ENCODE peak calls at places on chromosomes 1 and 21, in six cellular contexts. T, R, O, W, I and Z are unnamed samples.

GRCh38 chr1:69103705-69104385 is 463.9 kb upstream of the LRRC7 start:
- DNase-seq in T (no peak), R (no peak), O (no peak), W (no peak), I (no peak), Z (no peak)

GRCh38 chr1:84433253-84434080 is 35.2 kb downstream of the DNASE2B start:
- DNase-seq in T (peak), R (no peak), O (peak), W (peak), I (peak), Z (peak)

GRCh38 chr21:44836666-44837471 is 19.0 kb upstream of the SUMO3 start:
- DNase-seq in T (no peak), R (no peak), O (no peak), W (no peak), I (no peak), Z (peak)

GRCh38 chr1:60960846-60961542 is 121.4 kb upstream of the NFIA start:
- DNase-seq in T (no peak), R (no peak), O (no peak), W (no peak), I (no peak), Z (peak)

GRCh38 chr21:31180256-31181088 is 142.2 kb upstream of the KRTAP19-8 start:
- DNase-seq in T (no peak), R (no peak), O (peak), W (no peak), I (peak), Z (peak)

GRCh38 chr1:29398431-29398830 is 162.1 kb downstream of the PTPRU start:
- DNase-seq in T (no peak), R (no peak), O (no peak), W (no peak), I (no peak), Z (no peak)

GRCh38 chr1:155029513-155030242 is 3.9 kb downstream of the DCST2 start:
- DNase-seq in T (no peak), R (no peak), O (no peak), W (no peak), I (no peak), Z (no peak)

GRCh38 chr1:175000697-175001187 is 995 bp downstream of the CACYBP start:
- DNase-seq in T (no peak), R (no peak), O (no peak), W (no peak), I (no peak), Z (peak)

GRCh38 chr1:185632659-185633428 is 101.3 kb upstream of the HMCN1 start:
- DNase-seq in T (no peak), R (no peak), O (peak), W (no peak), I (no peak), Z (no peak)

GRCh38 chr1:1996207-1996651 is 7.4 kb downstream of the CFAP74 start:
- DNase-seq in T (no peak), R (no peak), O (peak), W (no peak), I (no peak), Z (no peak)

GRCh38 chr1:232376632-232377493 is 253.1 kb downstream of the SIPA1L2 start:
- DNase-seq in T (no peak), R (no peak), O (no peak), W (no peak), I (no peak), Z (no peak)

GRCh38 chr1:206860165-206860564 is 5.3 kb upstream of the IL20 start:
- DNase-seq in T (no peak), R (no peak), O (no peak), W (no peak), I (no peak), Z (no peak)

GRCh38 chr1:234771642-234772344 is 161.8 kb upstream of the IRF2BP2 start:
- DNase-seq in T (no peak), R (no peak), O (no peak), W (no peak), I (no peak), Z (peak)

GRCh38 chr1:234515411-234515810 is 36.4 kb upstream of the TARBP1 start:
- DNase-seq in T (no peak), R (no peak), O (peak), W (no peak), I (no peak), Z (no peak)

GRCh38 chr1:86324423-86324822 is 71.7 kb downstream of the ODF2L start:
- DNase-seq in T (no peak), R (no peak), O (no peak), W (no peak), I (no peak), Z (no peak)

GRCh38 chr1:97143236-97143882 is 421.8 kb downstream of the PTBP2 start:
- DNase-seq in T (no peak), R (no peak), O (peak), W (no peak), I (no peak), Z (no peak)

GRCh38 chr1:34800214-34800613 is 7.4 kb downstream of the GJA4 start:
- DNase-seq in T (no peak), R (no peak), O (peak), W (no peak), I (no peak), Z (no peak)

GRCh38 chr1:245091171-245091621 is 63.6 kb upstream of the KIF26B start:
- DNase-seq in T (no peak), R (no peak), O (peak), W (no peak), I (no peak), Z (no peak)

GRCh38 chr1:98516306-98516705 is 145.2 kb upstream of the SNX7 start:
- DNase-seq in T (no peak), R (no peak), O (no peak), W (no peak), I (no peak), Z (no peak)

GRCh38 chr1:22529901-22530621 is 33.2 kb upstream of the EPHA8 start:
- DNase-seq in T (peak), R (no peak), O (no peak), W (no peak), I (no peak), Z (no peak)

GRCh38 chr21:37712204-37712934 is 203.9 kb downstream of the KCNJ6 start:
- DNase-seq in T (peak), R (peak), O (peak), W (peak), I (peak), Z (peak)

GRCh38 chr1:83818916-83819315 is 180.0 kb downstream of the TTLL7 start:
- DNase-seq in T (no peak), R (no peak), O (peak), W (peak), I (no peak), Z (peak)

GRCh38 chr21:32757804-32758203 is 13.8 kb downstream of the PAXBP1 start:
- DNase-seq in T (no peak), R (no peak), O (no peak), W (no peak), I (no peak), Z (no peak)

GRCh38 chr1:228371741-228372182 is 34.9 kb downstream of the TRIM11 start:
- DNase-seq in T (no peak), R (peak), O (no peak), W (peak), I (no peak), Z (no peak)

GRCh38 chr21:42471206-42471605 is 24.8 kb downstream of the RSPH1 start:
- DNase-seq in T (no peak), R (no peak), O (no peak), W (no peak), I (no peak), Z (no peak)

GRCh38 chr1:184422490-184423233 is 35.8 kb downstream of the C1orf21 start:
- DNase-seq in T (no peak), R (no peak), O (no peak), W (no peak), I (no peak), Z (no peak)

GRCh38 chr1:185108324-185108723 is 48.4 kb downstream of the TRMT1L start:
- DNase-seq in T (no peak), R (no peak), O (peak), W (no peak), I (no peak), Z (peak)

GRCh38 chr1:17798799-17799382 is 43.8 kb downstream of the ACTL8 start:
- DNase-seq in T (no peak), R (no peak), O (no peak), W (no peak), I (no peak), Z (no peak)

GRCh38 chr1:68378296-68379084 is 71.3 kb downstream of the RPE65 start:
- DNase-seq in T (no peak), R (no peak), O (peak), W (no peak), I (no peak), Z (no peak)

GRCh38 chr1:21351898-21352297 is 61.6 kb upstream of the ECE1 start:
- DNase-seq in T (no peak), R (no peak), O (no peak), W (no peak), I (no peak), Z (no peak)

GRCh38 chr1:21352586-21352985 is 62.3 kb upstream of the ECE1 start:
- DNase-seq in T (no peak), R (no peak), O (no peak), W (no peak), I (no peak), Z (no peak)

GRCh38 chr1:21361506-21361905 is 71.2 kb upstream of the ECE1 start:
- DNase-seq in T (no peak), R (no peak), O (no peak), W (no peak), I (no peak), Z (no peak)

GRCh38 chr1:21357161-21357560 is 66.9 kb upstream of the ECE1 start:
- DNase-seq in T (no peak), R (no peak), O (no peak), W (no peak), I (no peak), Z (no peak)

DNA sequence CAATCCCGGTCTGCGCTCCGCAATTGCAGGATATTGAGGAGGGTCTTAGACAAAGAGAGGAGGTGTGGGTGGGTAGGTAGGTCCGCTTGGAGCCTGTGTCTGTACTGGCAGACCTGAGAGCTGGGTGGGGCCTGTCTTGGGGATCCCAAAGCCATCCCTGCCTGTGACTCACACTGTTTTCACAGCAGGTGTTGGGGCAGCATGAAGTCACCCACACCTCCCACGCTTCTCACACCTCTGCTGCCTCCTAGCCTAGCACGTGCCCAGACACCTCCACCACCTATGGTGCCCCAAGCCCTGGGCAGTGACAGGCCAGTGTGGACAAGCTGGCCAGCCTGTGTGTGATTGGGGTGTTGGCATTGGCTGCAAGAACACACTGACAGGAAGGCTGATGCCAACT is 65.7 kb upstream of the ECE1 start:
- DNase-seq in T (no peak), R (no peak), O (no peak), W (no peak), I (no peak), Z (no peak)
- TF ChIP-seq POLR2A in T (no peak), R (no peak), O (no peak), W (no peak), I (no peak), Z (no peak)

GRCh38 chr1:99726818-99727217 is 39.6 kb downstream of the FRRS1 start:
- DNase-seq in T (no peak), R (no peak), O (no peak), W (no peak), I (no peak), Z (no peak)

GRCh38 chr1:99735852-99736251 is 30.6 kb downstream of the FRRS1 start:
- DNase-seq in T (no peak), R (no peak), O (no peak), W (no peak), I (no peak), Z (no peak)

GRCh38 chr1:99727575-99728190 is 38.8 kb downstream of the FRRS1 start:
- DNase-seq in T (no peak), R (no peak), O (peak), W (no peak), I (no peak), Z (no peak)

GRCh38 chr1:99728494-99729235 is 37.8 kb downstream of the FRRS1 start:
- DNase-seq in T (peak), R (no peak), O (peak), W (no peak), I (no peak), Z (peak)

GRCh38 chr1:99731384-99731783 is 35.1 kb downstream of the FRRS1 start:
- DNase-seq in T (no peak), R (no peak), O (peak), W (no peak), I (no peak), Z (no peak)
- TF ChIP-seq POLR2A in T (no peak), R (no peak), O (no peak), W (no peak), I (no peak), Z (no peak)

GRCh38 chr1:225813250-225813964 is 3.5 kb downstream of the EPHX1 start:
- DNase-seq in T (peak), R (no peak), O (peak), W (peak), I (no peak), Z (peak)
- TF ChIP-seq POLR2A in T (no peak), R (no peak), O (no peak), W (no peak), I (no peak), Z (no peak)

GRCh38 chr1:224503161-224504118 is 68.8 kb upstream of the WDR26 start:
- DNase-seq in T (peak), R (peak), O (peak), W (peak), I (peak), Z (peak)
- TF ChIP-seq POLR2A in T (no peak), R (peak), O (no peak), W (peak), I (no peak), Z (peak)

DNA sequence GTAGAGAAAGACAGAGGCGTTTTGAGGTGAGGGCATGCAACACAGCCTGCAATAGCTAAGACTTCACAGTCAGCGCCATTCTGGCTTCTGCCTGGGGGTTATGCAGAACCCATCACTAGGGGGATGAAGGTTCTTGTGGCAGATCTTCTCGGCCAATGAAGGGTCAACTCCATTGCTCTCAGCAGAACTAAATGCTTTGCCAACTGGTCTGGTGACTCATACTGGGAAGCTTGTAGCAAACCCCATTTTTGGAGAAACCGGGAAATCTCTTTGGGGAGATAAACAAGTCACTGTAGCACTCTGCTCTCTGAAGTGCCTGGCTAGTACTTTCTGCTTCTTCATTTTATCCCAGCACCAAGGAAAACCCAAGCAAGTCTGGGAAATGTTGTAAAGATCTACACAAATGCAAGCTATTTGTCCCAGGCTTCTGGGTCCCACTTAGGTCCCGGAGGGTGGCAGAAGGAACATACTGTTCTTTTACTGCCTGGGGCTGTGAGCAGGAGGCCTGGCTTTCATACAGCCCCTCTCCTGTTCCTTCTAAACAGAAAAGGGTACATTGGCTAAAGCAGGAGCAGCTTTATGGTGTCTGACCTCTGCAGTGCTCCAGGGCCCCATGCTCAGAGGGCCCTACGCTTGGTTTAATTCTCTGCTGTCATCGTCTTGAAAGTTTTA is 28.8 kb downstream of the SHISA4 start:
- DNase-seq in T (no peak), R (no peak), O (peak), W (no peak), I (no peak), Z (no peak)
- TF ChIP-seq POLR2A in T (no peak), R (no peak), O (no peak), W (no peak), I (no peak), Z (no peak)